ENCODE peak calls at places on chromosomes 3 and 15, in six cellular contexts. K is fibroblast of lung; A is CD8-positive, alpha-beta memory T cell; Y is activated CD4-positive, alpha-beta T cell treated with anti-CD3 and anti-CD28 coated beads, Interleukin-2, amount 10 ng/mL, durations not matched to agents 7 days and 5 days; C is LHCN-M2; Z is activated B cell treated with CpG ODN at 0.5 μM for 24 hours. L is an unnamed sample.

GRCh38 chr3:41912280-41912679 is 49.6 kb downstream of the ULK4 start:
- DNase-seq in K (no peak), A (no peak), Y (no peak), C (no peak), Z (no peak), L (no peak)

GRCh38 chr15:53033709-53034108 is 243.6 kb upstream of the ONECUT1 start:
- DNase-seq in K (no peak), A (no peak), Y (no peak), C (no peak), Z (no peak), L (no peak)

GRCh38 chr3:179260949-179261765 is 10.2 kb upstream of the KCNMB3 start:
- DNase-seq in K (peak), A (peak), Y (peak), C (peak), Z (peak), L (peak)

GRCh38 chr3:153338487-153338886 is 176.5 kb downstream of the RAP2B start:
- DNase-seq in K (peak), A (no peak), Y (no peak), C (peak), Z (no peak), L (no peak)

GRCh38 chr15:38617831-38618230 is 53.2 kb upstream of the RASGRP1 start:
- DNase-seq in K (no peak), A (no peak), Y (no peak), C (no peak), Z (no peak), L (no peak)

GRCh38 chr15:88513195-88513594 is 33.3 kb downstream of the DET1 start:
- DNase-seq in K (peak), A (no peak), Y (no peak), C (no peak), Z (no peak), L (no peak)

GRCh38 chr3:141020139-141020940 is 30.8 kb upstream of the SPSB4 start:
- DNase-seq in K (peak), A (no peak), Y (no peak), C (peak), Z (no peak), L (peak)

GRCh38 chr3:42119558-42120355 is 28.6 kb downstream of the TRAK1 start:
- DNase-seq in K (peak), A (no peak), Y (no peak), C (no peak), Z (no peak), L (peak)

GRCh38 chr3:113295463-113295862 is 84.1 kb downstream of the BOC start:
- DNase-seq in K (no peak), A (no peak), Y (no peak), C (no peak), Z (no peak), L (no peak)

GRCh38 chr3:52400275-52400793 is 44.6 kb downstream of the SEMA3G start:
- DNase-seq in K (no peak), A (no peak), Y (no peak), C (no peak), Z (no peak), L (no peak)

GRCh38 chr3:100008081-100008698 is 106.1 kb downstream of the FILIP1L start:
- DNase-seq in K (no peak), A (no peak), Y (no peak), C (no peak), Z (no peak), L (no peak)

GRCh38 chr3:127707777-127708438 is 35.2 kb downstream of the ABTB1 start:
- DNase-seq in K (no peak), A (no peak), Y (no peak), C (no peak), Z (no peak), L (no peak)

GRCh38 chr15:48397841-48398240 is 66.6 kb downstream of the DUT start:
- DNase-seq in K (no peak), A (no peak), Y (no peak), C (no peak), Z (no peak), L (no peak)

GRCh38 chr15:64151727-64152506 is at the start of gene SNX22:
- DNase-seq in K (no peak), A (peak), Y (no peak), C (no peak), Z (peak), L (no peak)

GRCh38 chr3:156448300-156448699 is 106.6 kb downstream of the SSR3 start:
- DNase-seq in K (peak), A (peak), Y (peak), C (peak), Z (no peak), L (peak)

GRCh38 chr3:20123121-20123652 is 62.8 kb downstream of the SGO1 start:
- DNase-seq in K (no peak), A (no peak), Y (no peak), C (no peak), Z (no peak), L (no peak)

GRCh38 chr3:55461896-55462295 is 25.2 kb downstream of the WNT5A start:
- DNase-seq in K (peak), A (no peak), Y (no peak), C (peak), Z (no peak), L (peak)

GRCh38 chr3:141828487-141829284 is 47.8 kb upstream of the ATP1B3 start:
- DNase-seq in K (no peak), A (no peak), Y (no peak), C (peak), Z (no peak), L (no peak)

GRCh38 chr3:187521546-187521945 is 148.6 kb downstream of the SST start:
- DNase-seq in K (no peak), A (no peak), Y (no peak), C (no peak), Z (no peak), L (no peak)

L was measured in HT1080.